ENCODE peak calls at places on chromosomes 16 and 17, in four cellular contexts. W is substantia nigra, H is neural crest cell, J is sigmoid colon. S is an unnamed sample.

GRCh38 chr17:34242976-34243731 is 11.9 kb upstream of the CCL2 start:
- DNase-seq in W (no peak), H (no peak), J (no peak), S (no peak)

GRCh38 chr17:28335959-28336871 is 654 bp downstream of the TNFAIP1 start:
- DNase-seq in W (peak), H (peak), J (peak), S (peak)

GRCh38 chr17:70104688-70105087 is 29.7 kb downstream of the KCNJ16 start:
- DNase-seq in W (no peak), H (no peak), J (no peak), S (no peak)

GRCh38 chr17:20008242-20009051 is 712 bp upstream of the SPECC1 start:
- DNase-seq in W (no peak), H (no peak), J (no peak), S (peak)

GRCh38 chr17:15941781-15942180 is 3.1 kb upstream of the ADORA2B start:
- DNase-seq in W (no peak), H (no peak), J (peak), S (no peak)

GRCh38 chr17:52036416-52036815 is 122.1 kb downstream of the CA10 start:
- DNase-seq in W (no peak), H (no peak), J (no peak), S (no peak)

GRCh38 chr16:77732241-77732946 is 10.1 kb downstream of the NUDT7 start:
- DNase-seq in W (no peak), H (no peak), J (no peak), S (no peak)

GRCh38 chr17:63611354-63611753 is 10.7 kb downstream of the TACO1 start:
- DNase-seq in W (no peak), H (no peak), J (no peak), S (no peak)

GRCh38 chr17:48002920-48003685 is 32.2 kb downstream of the CDK5RAP3 start:
- DNase-seq in W (no peak), H (no peak), J (no peak), S (no peak)

GRCh38 chr17:50614471-50615051 is 20.1 kb upstream of the ABCC3 start:
- DNase-seq in W (no peak), H (no peak), J (no peak), S (no peak)

GRCh38 chr17:58121925-58122324 is 26.3 kb upstream of the OR4D1 start:
- DNase-seq in W (no peak), H (no peak), J (no peak), S (no peak)

GRCh38 chr17:7355053-7355452 is at the start of gene TMEM95:
- DNase-seq in W (peak), H (no peak), J (peak), S (peak)

GRCh38 chr17:48244121-48244711 is 136.7 kb downstream of the SNX11 start:
- DNase-seq in W (no peak), H (no peak), J (no peak), S (no peak)

GRCh38 chr17:82234211-82235055 is 5.6 kb downstream of the SLC16A3 start:
- DNase-seq in W (no peak), H (no peak), J (no peak), S (no peak)

GRCh38 chr17:38352245-38353083 is 820 bp downstream of the SOCS7 start:
- DNase-seq in W (no peak), H (peak), J (no peak), S (peak)

GRCh38 chr17:38693700-38694329 is 11.3 kb upstream of the MLLT6 start:
- DNase-seq in W (peak), H (no peak), J (peak), S (peak)

GRCh38 chr17:17322516-17323510 is 19.6 kb downstream of the NT5M start:
- DNase-seq in W (no peak), H (no peak), J (no peak), S (no peak)

GRCh38 chr16:86078121-86078600 is 179.2 kb downstream of the IRF8 start:
- DNase-seq in W (no peak), H (no peak), J (peak), S (no peak)

GRCh38 chr17:72658675-72659074 is 433.8 kb downstream of the SLC39A11 start:
- DNase-seq in W (no peak), H (no peak), J (no peak), S (no peak)

GRCh38 chr17:42779942-42780815 is at the start of gene WNK4:
- DNase-seq in W (no peak), H (peak), J (peak), S (no peak)

GRCh38 chr16:67101683-67102082 is 8.1 kb upstream of the PHAF1 start:
- DNase-seq in W (no peak), H (no peak), J (no peak), S (no peak)

GRCh38 chr16:16093625-16094332 is 129.5 kb downstream of the ABCC6 start:
- DNase-seq in W (no peak), H (no peak), J (no peak), S (no peak)

GRCh38 chr16:5315914-5316313 is 218.3 kb upstream of the EEF2KMT start:
- DNase-seq in W (no peak), H (no peak), J (no peak), S (no peak)

GRCh38 chr17:56679148-56679766 is 85.8 kb downstream of the NOG start:
- DNase-seq in W (no peak), H (peak), J (no peak), S (no peak)

GRCh38 chr17:69468211-69468610 is 53.7 kb downstream of the MAP2K6 start:
- DNase-seq in W (no peak), H (no peak), J (no peak), S (no peak)

GRCh38 chr16:67878232-67878631 is 5.4 kb downstream of the EDC4 start:
- DNase-seq in W (no peak), H (no peak), J (no peak), S (no peak)

GRCh38 chr17:29195465-29196081 is 15.4 kb upstream of the MYO18A start:
- DNase-seq in W (no peak), H (no peak), J (no peak), S (no peak)

GRCh38 chr16:67666538-67667433 is at the start of the genes C16orf86 and ENKD1:
- DNase-seq in W (peak), H (peak), J (peak), S (peak)

GRCh38 chr16:1899641-1900451 is 18.4 kb downstream of the HS3ST6 start:
- DNase-seq in W (no peak), H (no peak), J (no peak), S (no peak)

GRCh38 chr16:66649167-66649566 is 44.7 kb downstream of the CMTM3 start:
- DNase-seq in W (no peak), H (no peak), J (no peak), S (no peak)

GRCh38 chr17:9472094-9472493 is 103.5 kb downstream of the STX8 start:
- DNase-seq in W (no peak), H (no peak), J (no peak), S (no peak)

GRCh38 chr17:72373910-72374741 is 253.3 kb downstream of the SOX9 start:
- DNase-seq in W (no peak), H (no peak), J (no peak), S (peak)

GRCh38 chr16:84600343-84601229 is 17.3 kb downstream of the COTL1 start:
- DNase-seq in W (no peak), H (no peak), J (no peak), S (no peak)

GRCh38 chr16:80008857-80009256 is 408.3 kb upstream of the MAF start:
- DNase-seq in W (no peak), H (no peak), J (no peak), S (no peak)

GRCh38 chr16:50696126-50696525 is 2.7 kb downstream of the NOD2 start:
- DNase-seq in W (no peak), H (no peak), J (no peak), S (no peak)

S was measured in left ventricle myocardium inferior.